ENCODE peak calls at places on chromosomes 6 and 20, in eight cellular contexts. G is hypothalamus, D is globus pallidus, P is MV-4-11, X is GF-D8, C is neuronal stem cell, H is GM03348, L is EH. U is an unnamed sample.

GRCh38 chr6:7644394-7644793 is 54.4 kb downstream of the SNRNP48 start:
- DNase-seq in G (no peak), D (no peak), P (no peak), X (no peak), C (no peak), H (no peak), L (no peak), U (no peak)

GRCh38 chr6:82906951-82907350 is 158.7 kb downstream of the UBE3D start:
- DNase-seq in G (no peak), D (no peak), P (no peak), X (no peak), C (no peak), H (peak; percentile 41), L (peak; percentile 74), U (no peak)

GRCh38 chr6:114569643-114570042 is 226.8 kb upstream of the HS3ST5 start:
- DNase-seq in G (no peak), D (no peak), P (no peak), X (no peak), C (no peak), H (no peak), L (no peak), U (no peak)

GRCh38 chr20:36836591-36837329 is 39.2 kb upstream of the TLDC2 start:
- DNase-seq in G (peak; percentile 60), D (peak; percentile 73), P (peak; percentile 64), X (peak; percentile 56), C (no peak), H (no peak), L (peak; percentile 67), U (no peak)

GRCh38 chr6:14819001-14819400 is 426.9 kb upstream of the JARID2 start:
- DNase-seq in G (no peak), D (no peak), P (no peak), X (no peak), C (no peak), H (no peak), L (no peak), U (no peak)

GRCh38 chr6:148905901-148906300 is 159.1 kb downstream of the UST start:
- DNase-seq in G (no peak), D (no peak), P (no peak), X (no peak), C (no peak), H (no peak), L (no peak), U (no peak)

GRCh38 chr6:107106165-107106564 is 9.2 kb downstream of the BEND3 start:
- DNase-seq in G (no peak), D (no peak), P (no peak), X (no peak), C (no peak), H (no peak), L (no peak), U (no peak)

GRCh38 chr6:45420083-45420908 is 42.6 kb upstream of the SUPT3H start:
- DNase-seq in G (no peak), D (no peak), P (peak; percentile 85), X (no peak), C (peak; percentile 33), H (peak; percentile 60), L (peak; percentile 40), U (no peak)